ENCODE peak calls at places on chromosomes 1 and 21, in eight cellular contexts. Q, L, U, K, G, P, A and J are unnamed samples.

GRCh38 chr1:84433253-84434080 is 35.2 kb downstream of the DNASE2B start:
- DNase-seq in Q (peak; percentile 47), L (no peak), U (peak; percentile 76), K (peak; percentile 90), G (no peak), P (peak; percentile 76), A (peak; percentile 68), J (no peak)

GRCh38 chr21:25176637-25177412 is 430.5 kb downstream of the MRPL39 start:
- DNase-seq in Q (no peak), L (no peak), U (no peak), K (no peak), G (no peak), P (no peak), A (no peak), J (no peak)

GRCh38 chr1:67792756-67793475 is 40.4 kb downstream of the GNG12 start:
- DNase-seq in Q (no peak), L (no peak), U (no peak), K (no peak), G (no peak), P (no peak), A (no peak), J (no peak)

GRCh38 chr1:150763631-150764223 is 1.9 kb downstream of the CTSS start:
- DNase-seq in Q (no peak), L (no peak), U (no peak), K (peak; percentile 7), G (no peak), P (no peak), A (no peak), J (no peak)

GRCh38 chr1:59173721-59174120 is 123.2 kb upstream of the FGGY start:
- DNase-seq in Q (no peak), L (no peak), U (peak; percentile 65), K (peak; percentile 74), G (no peak), P (no peak), A (peak; percentile 62), J (no peak)

GRCh38 chr1:59139396-59139795 is 157.5 kb upstream of the FGGY start:
- DNase-seq in Q (no peak), L (no peak), U (peak; percentile 70), K (no peak), G (no peak), P (no peak), A (peak; percentile 71), J (peak; percentile 77)

GRCh38 chr1:202684716-202685115 is 25.5 kb downstream of the SYT2 start:
- DNase-seq in Q (no peak), L (no peak), U (no peak), K (no peak), G (no peak), P (no peak), A (no peak), J (no peak)

GRCh38 chr1:17831619-17832018 is 76.5 kb downstream of the ACTL8 start:
- DNase-seq in Q (no peak), L (no peak), U (peak; percentile 10), K (peak; percentile 2), G (no peak), P (no peak), A (peak; percentile 5), J (no peak)

GRCh38 chr1:50830621-50831020 is 129.4 kb downstream of the FAF1 start:
- DNase-seq in Q (no peak), L (no peak), U (no peak), K (no peak), G (no peak), P (no peak), A (no peak), J (no peak)

GRCh38 chr1:8970870-8971337 is 25.2 kb downstream of the CA6 start:
- DNase-seq in Q (no peak), L (no peak), U (no peak), K (no peak), G (no peak), P (no peak), A (no peak), J (no peak)

GRCh38 chr1:152533327-152533938 is 19.2 kb downstream of the CRCT1 start:
- DNase-seq in Q (no peak), L (no peak), U (peak; percentile 77), K (peak; percentile 72), G (no peak), P (no peak), A (peak; percentile 69), J (no peak)

GRCh38 chr1:5099558-5099957 is 445.1 kb downstream of the AJAP1 start:
- DNase-seq in Q (no peak), L (no peak), U (peak; percentile 13), K (no peak), G (no peak), P (peak; percentile 93), A (peak; percentile 4), J (no peak)

GRCh38 chr1:162902372-162902771 is 41.4 kb upstream of the CCDC190 start:
- DNase-seq in Q (no peak), L (no peak), U (peak; percentile 43), K (no peak), G (no peak), P (no peak), A (peak; percentile 52), J (no peak)